ENCODE peak calls at places on chromosomes 2 and 18, in seven cellular contexts. V is mammary epithelial cell; I is CD4-positive, alpha-beta T cell; R is thoracic aorta; K is spleen; Z is astrocyte; W is GM23248. Q is an unnamed sample. For H3K9me3, the result is how much of the 10 kb centered on the place peaks cover.

GRCh38 chr2:38068228-38068627 is 7.7 kb downstream of the CYP1B1 start:
- DNase-seq in Z (no peak), V (no peak), W (peak), R (no peak), K (no peak), I (no peak), Q (no peak)

GRCh38 chr2:118190365-118190916 is 102.2 kb downstream of the INSIG2 start:
- DNase-seq in I (no peak), W (peak), K (no peak), V (no peak), R (no peak), Z (no peak), Q (no peak)

GRCh38 chr2:37300578-37300977 is 24.1 kb downstream of the PRKD3 start:
- DNase-seq in V (no peak), I (no peak), Z (peak), R (no peak), K (no peak), W (no peak), Q (no peak)

GRCh38 chr2:172943563-172943962 is 132.1 kb upstream of the MAP3K20 start:
- DNase-seq in K (no peak), Z (no peak), V (no peak), W (no peak), R (no peak), I (no peak), Q (no peak)

GRCh38 chr2:121999273-121999672 is 243.8 kb downstream of the TSN start:
- DNase-seq in W (peak), Z (peak), K (no peak), I (no peak), V (peak), R (no peak), Q (no peak)

GRCh38 chr2:46873632-46874068 is 42.0 kb downstream of the MCFD2 start:
- DNase-seq in Z (peak), I (no peak), W (peak), K (no peak), V (peak), R (peak), Q (peak)

GRCh38 chr2:55014962-55015939 is 35.0 kb downstream of the RTN4 start:
- DNase-seq in I (peak), Z (peak), K (no peak), W (peak), V (peak), R (no peak), Q (peak)

GRCh38 chr18:839224-840079 is 27.4 kb upstream of the YES1 start:
- DNase-seq in I (peak), V (peak), W (peak), Z (peak), R (peak), K (peak), Q (peak)

GRCh38 chr18:65753520-65753919 is 2.7 kb downstream of the CDH7 start:
- DNase-seq in R (no peak), V (no peak), K (no peak), W (no peak), I (no peak), Z (no peak), Q (no peak)

GRCh38 chr2:212958757-212959295 is 192.6 kb downstream of the IKZF2 start:
- DNase-seq in V (peak), R (no peak), W (peak), I (no peak), K (no peak), Z (peak), Q (no peak)

GRCh38 chr18:43077510-43078290 is 37.8 kb downstream of the RIT2 start:
- DNase-seq in V (no peak), K (no peak), R (no peak), I (no peak), W (no peak), Z (no peak), Q (no peak)

GRCh38 chr2:96537734-96538486 is 1.4 kb downstream of the ARID5A start:
- DNase-seq in W (peak), Z (no peak), R (no peak), V (no peak), K (peak), I (peak), Q (no peak)

GRCh38 chr2:10891848-10892247 is 19.9 kb upstream of the KCNF1 start:
- DNase-seq in I (no peak), V (no peak), R (no peak), K (no peak), Z (no peak), W (no peak), Q (no peak)

GRCh38 chr2:64374686-64375085 is 79.3 kb upstream of the LGALSL start:
- DNase-seq in K (no peak), Z (no peak), R (no peak), W (no peak), I (no peak), V (peak), Q (no peak)

GRCh38 chr2:121293450-121294325 is 8.7 kb upstream of the TFCP2L1 start:
- DNase-seq in V (no peak), W (no peak), R (no peak), K (no peak), Z (no peak), I (no peak), Q (no peak)

GRCh38 chr2:205903549-205904129 is 182.3 kb downstream of the INO80D start:
- DNase-seq in Z (no peak), R (no peak), K (no peak), I (no peak), V (no peak), W (peak), Q (no peak)

GRCh38 chr2:29397743-29398142 is 282.5 kb downstream of the CLIP4 start:
- DNase-seq in Z (no peak), K (no peak), I (no peak), V (no peak), R (no peak), W (no peak), Q (no peak)

GRCh38 chr2:222038086-222038802 is 260.6 kb downstream of the PAX3 start:
- DNase-seq in W (peak), R (no peak), K (no peak), Z (peak), V (no peak), I (no peak), Q (no peak)

GRCh38 chr2:190121971-190122370 is 59.4 kb upstream of the MSTN start:
- DNase-seq in V (no peak), K (no peak), Z (no peak), W (peak), R (no peak), I (no peak), Q (no peak)

GRCh38 chr18:66560092-66560491 is 43.8 kb downstream of the CDH19 start:
- DNase-seq in V (peak), R (no peak), Z (peak), K (no peak), I (no peak), W (peak), Q (no peak)

GRCh38 chr2:219021591-219021990 is 19.7 kb downstream of the CFAP65 start:
- DNase-seq in W (no peak), Z (no peak), V (no peak), I (no peak), K (peak), R (no peak), Q (no peak)

GRCh38 chr2:108634591-108635160 is 84.6 kb upstream of the RANBP2 start:
- DNase-seq in W (no peak), K (no peak), Z (no peak), R (no peak), I (no peak), V (no peak), Q (no peak)

GRCh38 chr2:11344956-11345671 is 678 bp upstream of the ROCK2 start:
- DNase-seq in R (peak), Z (peak), W (peak), I (no peak), K (no peak), V (no peak), Q (peak)

GRCh38 chr2:75515584-75516368 is 45.0 kb downstream of the EVA1A start:
- DNase-seq in K (no peak), I (no peak), V (no peak), Z (no peak), W (no peak), R (no peak), Q (no peak)

GRCh38 chr18:58584219-58585127 is 44.4 kb downstream of the ALPK2 start:
- DNase-seq in W (peak), R (no peak), V (peak), I (no peak), Z (peak), K (no peak), Q (no peak)

GRCh38 chr2:20219763-20220380 is 5.1 kb downstream of the SDC1 start:
- DNase-seq in K (peak), W (no peak), I (no peak), Z (no peak), V (no peak), R (no peak), Q (no peak)

GRCh38 chr2:113211226-113212105 is 37.7 kb downstream of the PSD4 start:
- DNase-seq in W (peak), R (no peak), K (no peak), V (peak), Z (peak), I (no peak), Q (no peak)

GRCh38 chr2:46845542-46846453 is 69.8 kb downstream of the MCFD2 start:
- DNase-seq in W (peak), R (no peak), K (no peak), I (no peak), V (peak), Z (no peak), Q (no peak)

GRCh38 chr2:133986076-133986837 is 267.6 kb upstream of the MGAT5 start:
- DNase-seq in R (no peak), I (no peak), W (peak), V (no peak), K (no peak), Z (peak), Q (no peak)

GRCh38 chr2:178700922-178701342 is 106.3 kb downstream of the TTN start:
- DNase-seq in W (peak), R (no peak), I (no peak), K (no peak), V (peak), Z (peak), Q (no peak)

GRCh38 chr2:235642446-235643107 is 148.7 kb downstream of the AGAP1 start:
- DNase-seq in V (peak), W (peak), I (no peak), R (no peak), K (no peak), Z (peak), Q (no peak)

GRCh38 chr2:199798881-199799580 is 52.0 kb downstream of the FTCDNL1 start:
- DNase-seq in K (no peak), I (no peak), V (no peak), Z (no peak), W (peak), R (peak), Q (no peak)

GRCh38 chr2:50491541-50492114 is 540.3 kb downstream of the NRXN1 start:
- DNase-seq in V (peak), Z (peak), W (peak), I (no peak), K (no peak), R (no peak), Q (peak)

GRCh38 chr2:43132523-43133301 is 93.7 kb downstream of the ZFP36L2 start:
- DNase-seq in W (no peak), I (no peak), K (peak), Z (no peak), V (no peak), R (no peak), Q (no peak)

GRCh38 chr2:239831272-239831731 is 193.8 kb downstream of the NDUFA10 start:
- DNase-seq in W (no peak), I (no peak), Z (no peak), K (peak), V (no peak), R (no peak), Q (no peak)

GRCh38 chr2:83291083-83291482 is 1168.0 kb downstream of the SUCLG1 start:
- DNase-seq in K (no peak), R (no peak), I (no peak), Z (no peak), V (no peak), W (no peak), Q (no peak)
- H3K9me3 ChIP-seq in K (under half), R (under half), I (under half), Z (under half), V (under half), W (under half), Q (under half)

DNA sequence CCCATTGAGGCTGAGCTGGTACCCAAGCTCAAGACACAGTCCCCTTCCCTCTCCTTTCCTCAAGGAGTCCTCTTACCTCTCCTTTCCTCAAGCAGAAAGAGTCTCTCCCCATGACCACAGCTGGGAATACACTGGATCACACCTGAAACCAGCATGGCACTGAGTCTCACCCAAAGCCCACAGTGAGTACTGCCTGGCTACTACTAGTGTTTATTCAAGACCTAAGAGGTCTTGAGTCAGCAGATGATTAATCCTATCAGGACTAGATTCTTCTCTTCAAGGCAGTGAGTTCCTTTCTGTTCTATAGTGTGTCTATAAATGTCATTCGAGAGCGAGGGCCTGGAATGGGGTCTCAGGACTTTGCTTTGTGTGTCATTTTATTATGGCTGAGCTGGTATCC is 111.4 kb downstream of the METTL4 start:
- DNase-seq in V (peak), K (no peak), R (no peak), W (peak), Z (peak), I (no peak), Q (no peak)
- H3K9me3 ChIP-seq in V (under half), K (under half), R (under half), W (under half), Z (under half), I (under half), Q (under half)

GRCh38 chr18:25592804-25593360 is 240.9 kb upstream of the ZNF521 start:
- DNase-seq in K (no peak), Z (no peak), V (no peak), W (no peak), R (no peak), I (no peak), Q (no peak)

GRCh38 chr18:25590456-25590855 is 238.5 kb upstream of the ZNF521 start:
- DNase-seq in Z (no peak), R (no peak), K (no peak), W (no peak), V (no peak), I (no peak), Q (no peak)

DNA sequence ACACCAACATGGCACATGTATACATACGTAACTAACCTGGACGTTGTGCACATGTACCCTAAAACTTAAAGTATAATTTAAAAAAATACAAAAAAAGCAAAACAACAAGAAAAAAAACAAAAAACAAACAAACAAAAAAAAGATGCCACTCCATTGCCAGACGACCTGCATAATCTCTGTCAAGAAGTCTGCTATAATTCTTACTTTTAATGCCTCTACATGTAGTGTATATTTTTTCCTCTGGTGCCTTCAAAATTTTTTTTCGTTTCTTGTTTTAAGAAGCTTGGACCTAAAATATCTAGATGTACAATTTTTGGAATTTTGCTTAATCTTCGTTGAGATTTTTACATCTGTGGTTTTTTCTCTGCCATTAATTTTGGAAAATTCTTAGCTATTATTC is 235.6 kb upstream of the ZNF521 start:
- DNase-seq in R (no peak), W (peak), K (no peak), I (no peak), Z (no peak), V (no peak), Q (no peak)
- H3K9me3 ChIP-seq in R (under half), W (under half), K (under half), I (under half), Z (under half), V (under half), Q (under half)

GRCh38 chr2:196131384-196131861 is 40.0 kb downstream of the STK17B start:
- DNase-seq in Z (no peak), R (no peak), K (no peak), W (peak), V (peak), I (peak), Q (no peak)

GRCh38 chr2:196128749-196129148 is 42.6 kb downstream of the STK17B start:
- DNase-seq in Z (no peak), K (no peak), R (no peak), I (no peak), V (no peak), W (no peak), Q (no peak)

GRCh38 chr2:196130039-196130825 is 41.1 kb downstream of the STK17B start:
- DNase-seq in R (no peak), Z (no peak), W (no peak), K (no peak), I (no peak), V (no peak), Q (no peak)

GRCh38 chr2:196136151-196136550 is 35.2 kb downstream of the STK17B start:
- DNase-seq in R (no peak), W (peak), V (no peak), Z (peak), I (no peak), K (no peak), Q (no peak)

DNA sequence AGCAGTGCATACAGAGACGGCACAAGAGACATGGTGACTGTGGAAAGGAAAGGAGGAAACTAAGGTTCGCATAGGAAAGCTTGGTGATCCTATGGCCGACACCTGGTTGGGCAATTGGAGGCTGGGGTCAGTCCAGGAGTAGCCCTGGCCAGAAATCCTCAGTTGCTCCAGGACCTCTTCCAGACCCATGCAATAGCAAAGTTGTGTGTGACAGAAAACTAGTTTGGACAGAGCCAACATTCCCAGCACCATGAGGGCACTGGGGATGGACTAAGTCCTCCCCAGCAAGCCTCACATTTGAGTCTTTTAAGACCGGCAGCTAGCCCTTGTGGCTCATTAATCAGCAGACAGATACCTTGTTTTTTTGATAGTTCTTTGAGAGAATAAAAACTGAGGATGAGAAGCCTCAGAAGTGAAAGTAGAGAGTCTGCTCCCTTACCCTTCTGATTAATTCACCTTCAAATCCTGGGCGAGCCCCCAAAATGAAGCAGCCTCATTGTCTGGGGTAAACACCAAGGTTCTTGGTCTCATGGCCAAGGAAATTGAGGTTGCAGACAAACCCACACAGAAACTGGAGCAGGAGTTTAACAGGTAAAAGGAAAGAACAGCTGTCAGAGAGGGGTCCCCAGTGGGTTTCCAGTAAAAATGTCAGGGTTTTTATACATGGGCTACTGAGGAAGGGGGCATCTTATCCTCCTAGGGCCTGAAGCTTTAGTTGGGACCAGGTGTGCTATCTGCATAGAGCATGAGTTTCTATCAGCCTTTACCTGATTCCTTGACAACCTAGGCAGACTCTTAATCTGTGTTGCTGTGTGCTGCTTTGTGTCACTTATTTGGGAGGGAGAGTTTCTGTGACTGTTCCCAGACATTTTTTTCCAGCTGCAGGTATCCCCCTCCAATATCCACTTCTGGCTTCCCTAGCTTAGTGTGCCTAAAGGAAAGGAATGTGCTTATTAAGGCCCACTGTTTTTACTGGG is 39.1 kb downstream of the STK17B start:
- DNase-seq in K (no peak), Z (peak), I (no peak), V (no peak), W (peak), R (no peak), Q (no peak)
- H3K9me3 ChIP-seq in K (half or more), Z (under half), I (half or more), V (under half), W (under half), R (under half), Q (under half)

GRCh38 chr2:62568983-62569837 is 63.2 kb upstream of the TMEM17 start:
- DNase-seq in Z (peak), W (no peak), I (no peak), R (no peak), V (peak), K (no peak), Q (no peak)

GRCh38 chr2:62573137-62573731 is 67.2 kb upstream of the TMEM17 start:
- DNase-seq in V (no peak), K (no peak), W (no peak), R (no peak), Z (peak), I (no peak), Q (no peak)

GRCh38 chr2:62569907-62570793 is 64.2 kb upstream of the TMEM17 start:
- DNase-seq in K (no peak), R (no peak), W (no peak), I (no peak), V (no peak), Z (no peak), Q (no peak)

GRCh38 chr2:62568074-62568473 is 62.1 kb upstream of the TMEM17 start:
- DNase-seq in R (no peak), I (no peak), V (no peak), W (no peak), K (no peak), Z (no peak), Q (no peak)

DNA sequence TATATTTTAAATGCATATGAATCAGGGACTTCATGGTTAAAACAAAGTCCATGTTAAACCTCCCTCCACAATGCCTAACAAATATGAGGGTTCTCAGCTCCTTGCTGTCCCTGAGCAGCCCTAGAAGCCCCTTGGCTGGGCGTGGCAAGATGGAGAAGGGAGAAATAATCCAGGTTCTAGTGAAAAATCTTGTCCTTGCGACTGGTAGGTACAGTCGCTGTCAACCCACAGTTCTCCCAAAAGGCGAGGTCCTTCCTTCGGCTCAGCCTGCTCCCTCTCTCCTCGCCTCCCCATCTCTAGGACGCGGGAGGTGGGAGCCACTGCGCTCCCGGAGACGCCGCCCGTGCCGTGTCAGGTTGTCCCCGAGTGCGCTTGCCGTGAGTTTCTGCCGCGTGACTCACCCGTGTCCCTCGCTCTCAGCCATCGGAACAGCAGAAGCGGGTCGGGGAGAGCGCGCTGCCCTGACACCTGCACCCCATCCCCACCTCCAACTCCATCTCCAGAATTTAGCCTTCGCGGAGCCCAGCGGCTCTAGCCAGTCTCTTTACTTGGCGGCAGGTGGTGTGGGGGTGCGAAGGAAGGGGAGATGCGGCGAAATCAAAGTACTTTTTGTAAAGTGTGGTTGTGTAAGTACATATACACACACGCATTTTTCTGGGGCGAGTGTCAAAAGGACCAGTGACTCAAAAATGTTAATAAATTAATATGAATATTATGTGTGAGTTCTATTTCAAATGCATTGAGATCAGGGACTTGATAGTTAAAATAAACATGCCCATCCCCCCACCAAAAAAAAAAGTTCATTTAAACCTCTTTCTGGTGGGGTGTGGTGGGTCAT is 65.1 kb upstream of the TMEM17 start:
- DNase-seq in Z (peak), R (no peak), V (no peak), I (no peak), W (peak), K (no peak), Q (no peak)
- H3K9me3 ChIP-seq in Z (under half), R (under half), V (under half), I (under half), W (under half), K (under half), Q (under half)

Q was measured in AG04450.